ENCODE peak calls at places on chromosomes 5 and 9, in seven cellular contexts. O is breast epithelium; L is PC-3; W is fibroblast of the conjunctiva; R is neuronal stem cell; X is posterior vena cava; T is activated naive CD8-positive, alpha-beta T cell treated with anti-CD3 and anti-CD28 coated beads, Interleukin-2, amount 50 U/mL, for 24 hours. J is an unnamed sample.

GRCh38 chr5:68011801-68012200 is 203.8 kb upstream of the PIK3R1 start:
- DNase-seq in W (no peak), X (no peak), L (no peak), T (no peak), R (no peak), O (no peak), J (no peak)

GRCh38 chr5:33401482-33402390 is 39.0 kb upstream of the TARS1 start:
- DNase-seq in X (no peak), R (no peak), W (no peak), O (no peak), L (peak), T (no peak), J (peak)

GRCh38 chr5:39266442-39266841 is 47.1 kb upstream of the FYB1 start:
- DNase-seq in W (no peak), X (no peak), R (no peak), T (no peak), L (peak), O (no peak), J (no peak)

GRCh38 chr5:143023447-143024096 is 253.4 kb downstream of the ARHGAP26 start:
- DNase-seq in O (no peak), X (no peak), W (no peak), L (no peak), R (no peak), T (peak), J (no peak)

GRCh38 chr5:145981612-145982571 is 45.5 kb downstream of the SH3RF2 start:
- DNase-seq in L (peak), W (no peak), O (no peak), R (no peak), X (no peak), T (no peak), J (no peak)

GRCh38 chr5:121628783-121629182 is 222.9 kb upstream of the FTMT start:
- DNase-seq in O (no peak), W (no peak), R (no peak), X (no peak), L (no peak), T (no peak), J (no peak)

GRCh38 chr9:17330097-17330496 is 195.3 kb downstream of the CNTLN start:
- DNase-seq in L (no peak), T (no peak), O (no peak), X (no peak), W (no peak), R (no peak), J (no peak)

GRCh38 chr5:180823938-180824629 is 21.5 kb upstream of the MGAT1 start:
- DNase-seq in L (no peak), T (no peak), X (no peak), W (no peak), R (no peak), O (no peak), J (no peak)

GRCh38 chr5:36323926-36324781 is 22.5 kb upstream of the RANBP3L start:
- DNase-seq in L (no peak), O (no peak), X (no peak), T (no peak), R (no peak), W (no peak), J (no peak)

GRCh38 chr5:108728566-108729305 is 19.0 kb upstream of the FER start:
- DNase-seq in W (no peak), L (no peak), O (no peak), R (no peak), T (peak), X (no peak), J (no peak)

GRCh38 chr5:155303134-155303533 is 289.6 kb downstream of the KIF4B start:
- DNase-seq in L (no peak), X (no peak), O (no peak), R (no peak), W (no peak), T (no peak), J (no peak)

GRCh38 chr5:4229414-4229813 is 633.8 kb downstream of the IRX1 start:
- DNase-seq in L (no peak), R (no peak), W (no peak), T (no peak), O (no peak), X (no peak), J (no peak)

GRCh38 chr5:122943050-122943698 is 93.4 kb downstream of the PPIC start:
- DNase-seq in X (no peak), O (no peak), W (no peak), T (no peak), R (no peak), L (no peak), J (no peak)

GRCh38 chr5:160472482-160472881 is 50.8 kb downstream of the PTTG1 start:
- DNase-seq in X (no peak), R (no peak), W (no peak), T (no peak), L (no peak), O (no peak), J (no peak)

GRCh38 chr5:135996611-135997010 is 32.2 kb upstream of the TGFBI start:
- DNase-seq in L (peak), R (no peak), W (no peak), X (no peak), T (no peak), O (no peak), J (no peak)

GRCh38 chr5:156375895-156376495 is 49.0 kb downstream of the SGCD start:
- DNase-seq in X (no peak), R (no peak), W (no peak), L (no peak), O (no peak), T (no peak), J (no peak)

GRCh38 chr5:60701317-60701988 is 1.5 kb upstream of the DEPDC1B start:
- DNase-seq in L (no peak), O (no peak), W (no peak), R (no peak), T (no peak), X (no peak), J (no peak)

GRCh38 chr9:136881691-136882108 is 4.6 kb upstream of the TRAF2 start:
- DNase-seq in O (no peak), X (no peak), W (no peak), T (peak), L (no peak), R (no peak), J (no peak)

GRCh38 chr5:43191740-43192557 is at the start of gene NIM1K:
- DNase-seq in R (peak), L (peak), O (no peak), W (peak), X (peak), T (peak), J (no peak)

GRCh38 chr9:127495884-127496555 is 44.7 kb downstream of the LRSAM1 start:
- DNase-seq in L (no peak), T (no peak), W (no peak), R (no peak), O (no peak), X (no peak), J (no peak)

GRCh38 chr9:5089737-5090136 is 95.7 kb downstream of the INSL6 start:
- DNase-seq in W (no peak), T (no peak), R (no peak), X (no peak), O (no peak), L (no peak), J (no peak)

GRCh38 chr5:81787843-81788242 is 36.9 kb upstream of the SSBP2 start:
- DNase-seq in W (peak), O (no peak), R (peak), X (no peak), L (no peak), T (no peak), J (peak)

GRCh38 chr9:31394040-31394473 is 990.4 kb upstream of the ACO1 start:
- DNase-seq in R (no peak), W (peak), L (no peak), T (no peak), X (no peak), O (no peak), J (no peak)

GRCh38 chr5:150296496-150296895 is 6.2 kb downstream of the ARSI start:
- DNase-seq in R (no peak), T (no peak), L (no peak), O (no peak), W (no peak), X (peak), J (no peak)

GRCh38 chr9:6639622-6640021 is 5.9 kb downstream of the GLDC start:
- DNase-seq in X (no peak), L (no peak), T (no peak), R (no peak), W (no peak), O (no peak), J (no peak)